ENCODE peak calls at places on chromosomes 13 and 19, in eight cellular contexts. E is KG1; I is stimulated activated CD4-positive, alpha-beta T cell treated with anti-CD3 and anti-CD28 coated beads, TNF-alpha, amount 100 ng/mL, for 48 hours; K is AG09319; D is activated T-helper 9 cell treated with anti-CD3 and anti-CD28 coated beads, Interleukin-2, amount 50 U/mL, for 16 hours; O is head of caudate nucleus; Q is neuronal stem cell; P is GM20000. S is an unnamed sample.

GRCh38 chr13:92967923-92968322 is 258.7 kb upstream of the GPC6 start:
- DNase-seq in E (no peak), I (no peak), K (no peak), D (no peak), O (no peak), Q (no peak), P (no peak), S (no peak)

GRCh38 chr19:33039108-33039599 is 25.5 kb downstream of the RHPN2 start:
- DNase-seq in E (no peak), I (no peak), K (no peak), D (no peak), O (no peak), Q (no peak), P (no peak), S (no peak)

GRCh38 chr13:90483906-90484305 is 863.6 kb upstream of the MIR17HG start:
- DNase-seq in E (no peak), I (no peak), K (no peak), D (no peak), O (no peak), Q (no peak), P (no peak), S (no peak)

GRCh38 chr19:10003271-10003670 is 7.0 kb downstream of the COL5A3 start:
- DNase-seq in E (no peak), I (no peak), K (no peak), D (no peak), O (no peak), Q (no peak), P (no peak), S (no peak)

GRCh38 chr19:53942001-53942786 is 20.5 kb upstream of the CACNG8 start:
- DNase-seq in E (no peak), I (no peak), K (no peak), D (no peak), O (no peak), Q (peak), P (no peak), S (no peak)

GRCh38 chr19:19643158-19644053 is at the start of gene GMIP:
- DNase-seq in E (peak), I (peak), K (no peak), D (peak), O (peak), Q (peak), P (peak), S (no peak)

GRCh38 chr19:18428837-18429674 is 8.9 kb downstream of the ISYNA1 start:
- DNase-seq in E (no peak), I (no peak), K (no peak), D (peak), O (peak), Q (peak), P (peak), S (no peak)

GRCh38 chr19:13788991-13789390 is 6.3 kb upstream of the ZSWIM4 start:
- DNase-seq in E (peak), I (no peak), K (no peak), D (no peak), O (no peak), Q (no peak), P (no peak), S (no peak)

GRCh38 chr13:98390086-98390697 is 186.7 kb downstream of the STK24 start:
- DNase-seq in E (no peak), I (no peak), K (no peak), D (no peak), O (no peak), Q (no peak), P (no peak), S (no peak)

GRCh38 chr13:99398071-99398470 is 90.9 kb upstream of the GPR183 start:
- DNase-seq in E (no peak), I (no peak), K (no peak), D (no peak), O (no peak), Q (no peak), P (no peak), S (no peak)